ENCODE peak calls at places on chromosomes 1 and 21, in six cellular contexts. Y, C, F, B, U and Q are unnamed samples.

GRCh38 chr1:183284086-183284485 is 98.0 kb downstream of the LAMC2 start:
- DNase-seq in B (no peak), Y (no peak), C (no peak), F (no peak), U (no peak), Q (no peak)

GRCh38 chr1:45995298-45995697 is 137.1 kb downstream of the PIK3R3 start:
- DNase-seq in B (no peak), U (no peak), Y (no peak), C (no peak), F (no peak), Q (no peak)

GRCh38 chr1:56135069-56135863 is 444.1 kb downstream of the PLPP3 start:
- DNase-seq in Y (no peak), F (no peak), U (no peak), B (no peak), C (no peak), Q (no peak)

GRCh38 chr1:223364685-223365382 is 858 bp upstream of the SUSD4 start:
- DNase-seq in U (no peak), F (no peak), C (no peak), Y (peak; percentile 42), B (peak; percentile 7), Q (peak; percentile 31)

GRCh38 chr21:16792155-16792554 is 720.7 kb upstream of the CXADR start:
- DNase-seq in Y (no peak), F (no peak), B (no peak), U (no peak), C (no peak), Q (no peak)

GRCh38 chr1:243294723-243295121 is 38.9 kb downstream of the SDCCAG8 start:
- DNase-seq in C (no peak), B (no peak), F (no peak), U (no peak), Y (no peak), Q (no peak)

GRCh38 chr21:42525228-42525604 is 11.6 kb downstream of the SLC37A1 start:
- DNase-seq in U (no peak), C (no peak), Y (peak; percentile 57), B (no peak), F (no peak), Q (no peak)

GRCh38 chr21:45228171-45228641 is 59.5 kb downstream of the POFUT2 start:
- DNase-seq in Y (no peak), U (no peak), B (peak; percentile 41), F (peak; percentile 49), C (peak; percentile 82), Q (no peak)

GRCh38 chr1:152902676-152903075 is 5.7 kb upstream of the IVL start:
- DNase-seq in F (no peak), C (no peak), B (no peak), Y (no peak), U (no peak), Q (no peak)

GRCh38 chr1:205477759-205478247 is 22.0 kb upstream of the BLACAT1 start:
- DNase-seq in C (no peak), U (peak; percentile 67), Y (no peak), F (peak; percentile 84), B (peak; percentile 49), Q (no peak)

GRCh38 chr1:228308628-228309547 is 97.7 kb downstream of the TRIM11 start:
- DNase-seq in B (no peak), C (no peak), Y (no peak), F (peak; percentile 13), U (no peak), Q (peak; percentile 29)

GRCh38 chr1:105636052-105636451 is 1420.4 kb upstream of the PRMT6 start:
- DNase-seq in C (no peak), Y (no peak), U (no peak), B (no peak), F (no peak), Q (no peak)

GRCh38 chr1:214402583-214403216 is 121.7 kb downstream of the SMYD2 start:
- DNase-seq in U (no peak), Y (no peak), C (no peak), F (peak; percentile 17), B (peak; percentile 96), Q (no peak)

GRCh38 chr1:38059632-38060286 is 13.2 kb upstream of the POU3F1 start:
- DNase-seq in C (no peak), F (no peak), B (no peak), Y (no peak), U (no peak), Q (no peak)

GRCh38 chr1:17046043-17046657 is 7.7 kb downstream of the SDHB start:
- DNase-seq in U (no peak), F (peak; percentile 63), C (no peak), B (peak; percentile 82), Y (no peak), Q (peak; percentile 25)

GRCh38 chr1:67735806-67736627 is 51.0 kb downstream of the GADD45A start:
- DNase-seq in C (peak; percentile 80), F (peak; percentile 67), U (peak; percentile 78), Y (peak; percentile 83), B (peak; percentile 98), Q (no peak)

GRCh38 chr1:27650146-27650526 is 15.2 kb upstream of the FGR start:
- DNase-seq in B (no peak), U (no peak), C (no peak), F (no peak), Y (no peak), Q (no peak)

GRCh38 chr1:160726498-160727391 is 12.3 kb upstream of the SLAMF7 start:
- DNase-seq in B (peak; percentile 84), Y (peak; percentile 58), U (peak; percentile 67), C (peak; percentile 32), F (peak; percentile 86), Q (peak; percentile 73)

GRCh38 chr1:1273535-1274298 is at the start of gene UBE2J2:
- DNase-seq in Y (peak; percentile 95), B (peak; percentile 94), F (peak; percentile 93), C (peak; percentile 93), U (peak; percentile 96), Q (peak; percentile 91)
- TF ChIP-seq CTCF in Y (no peak), B (no peak), F (no peak), C (peak; percentile 42), U (no peak), Q (no peak)

DNA sequence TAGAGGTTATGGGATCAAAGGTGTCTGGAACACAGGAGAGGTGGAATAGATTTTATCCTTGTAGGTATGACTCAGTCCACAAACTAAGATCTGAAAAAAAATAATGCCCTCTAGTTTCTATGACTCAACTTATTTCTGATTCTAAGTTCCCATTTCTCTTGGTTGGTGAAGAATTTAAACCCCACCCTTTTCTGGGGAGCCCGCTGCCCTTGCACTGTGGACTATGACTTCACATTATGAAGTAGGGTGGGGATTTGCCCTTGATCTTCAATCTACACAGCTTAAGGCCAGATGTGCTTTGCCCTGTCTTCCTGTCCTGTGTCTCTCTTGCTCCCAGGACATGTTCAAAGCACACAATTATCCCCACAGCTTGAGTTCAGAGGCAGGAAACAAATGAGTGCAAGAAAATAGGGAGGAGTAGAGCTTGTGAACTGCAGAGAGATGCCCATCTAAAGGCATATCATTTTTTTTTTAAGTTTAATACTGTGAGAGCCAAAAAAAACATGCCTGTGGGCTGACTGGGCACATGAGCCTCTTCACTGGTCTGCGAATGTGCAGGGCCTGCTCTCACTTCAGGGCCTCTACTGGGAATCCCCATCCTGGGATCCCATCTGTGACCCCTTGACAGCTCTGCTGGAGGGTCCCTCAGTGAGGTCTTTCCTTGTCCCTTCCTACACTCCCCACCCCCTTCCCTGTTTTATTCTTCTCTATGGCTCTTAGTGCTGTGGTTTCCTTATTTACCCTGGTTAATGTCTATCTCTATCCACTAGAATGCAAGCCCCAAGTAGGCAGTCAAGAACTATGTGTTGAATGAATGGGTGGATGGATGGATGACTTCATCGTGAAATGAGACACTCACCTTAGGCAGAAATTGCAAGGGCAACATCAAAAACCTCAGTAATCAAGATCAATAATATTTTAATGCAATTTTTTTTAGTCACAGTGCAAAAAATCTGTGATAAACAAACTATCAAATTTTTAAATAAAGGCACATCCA is 61.5 kb downstream of the CD58 start:
- DNase-seq in Y (no peak), U (peak; percentile 52), C (no peak), B (no peak), F (peak; percentile 73), Q (no peak)
- H3K4me3 ChIP-seq in Y (no peak overlapping the region), U (no peak overlapping the region), C (no peak overlapping the region), B (no peak overlapping the region), F (no peak overlapping the region), Q (no peak overlapping the region)

GRCh38 chr1:154353460-154353904 is 28.2 kb downstream of the ATP8B2 start:
- DNase-seq in F (peak; percentile 49), U (peak; percentile 44), C (no peak), Y (no peak), B (peak; percentile 33), Q (peak; percentile 66)

GRCh38 chr1:154351363-154352068 is 26.2 kb downstream of the ATP8B2 start:
- DNase-seq in F (peak; percentile 36), U (peak; percentile 45), Y (no peak), B (no peak), C (no peak), Q (no peak)

GRCh38 chr1:154352581-154353459 is 27.5 kb downstream of the ATP8B2 start:
- DNase-seq in F (no peak), C (peak; percentile 49), Y (peak; percentile 46), U (peak; percentile 71), B (peak; percentile 56), Q (peak; percentile 73)

GRCh38 chr1:154352245-154352580 is 26.9 kb downstream of the ATP8B2 start:
- DNase-seq in F (no peak), C (no peak), B (peak; percentile 12), Y (no peak), U (no peak), Q (no peak)

DNA sequence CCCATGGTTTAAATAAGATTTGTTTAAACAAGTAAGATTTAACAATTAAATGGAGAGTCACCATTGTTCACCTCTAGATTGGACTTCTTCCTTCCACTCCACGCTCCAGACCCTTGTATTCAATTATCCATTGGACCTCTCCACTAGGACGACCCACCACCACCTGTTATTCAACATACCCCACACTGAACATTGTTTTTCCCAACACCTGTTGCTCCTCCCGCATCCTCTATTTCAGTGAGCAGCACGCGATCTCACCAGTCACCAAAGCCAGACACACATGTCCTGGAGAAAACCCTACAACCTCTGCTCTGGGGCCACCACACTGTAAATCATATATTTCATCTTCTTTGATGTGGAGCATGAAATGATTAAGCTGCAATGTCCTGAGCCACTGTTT is 28.6 kb downstream of the ATP8B2 start:
- DNase-seq in U (no peak), B (no peak), C (no peak), F (no peak), Y (no peak), Q (no peak)
- TF ChIP-seq CTCF in U (no peak), B (no peak), C (no peak), F (no peak), Y (no peak), Q (no peak)

DNA sequence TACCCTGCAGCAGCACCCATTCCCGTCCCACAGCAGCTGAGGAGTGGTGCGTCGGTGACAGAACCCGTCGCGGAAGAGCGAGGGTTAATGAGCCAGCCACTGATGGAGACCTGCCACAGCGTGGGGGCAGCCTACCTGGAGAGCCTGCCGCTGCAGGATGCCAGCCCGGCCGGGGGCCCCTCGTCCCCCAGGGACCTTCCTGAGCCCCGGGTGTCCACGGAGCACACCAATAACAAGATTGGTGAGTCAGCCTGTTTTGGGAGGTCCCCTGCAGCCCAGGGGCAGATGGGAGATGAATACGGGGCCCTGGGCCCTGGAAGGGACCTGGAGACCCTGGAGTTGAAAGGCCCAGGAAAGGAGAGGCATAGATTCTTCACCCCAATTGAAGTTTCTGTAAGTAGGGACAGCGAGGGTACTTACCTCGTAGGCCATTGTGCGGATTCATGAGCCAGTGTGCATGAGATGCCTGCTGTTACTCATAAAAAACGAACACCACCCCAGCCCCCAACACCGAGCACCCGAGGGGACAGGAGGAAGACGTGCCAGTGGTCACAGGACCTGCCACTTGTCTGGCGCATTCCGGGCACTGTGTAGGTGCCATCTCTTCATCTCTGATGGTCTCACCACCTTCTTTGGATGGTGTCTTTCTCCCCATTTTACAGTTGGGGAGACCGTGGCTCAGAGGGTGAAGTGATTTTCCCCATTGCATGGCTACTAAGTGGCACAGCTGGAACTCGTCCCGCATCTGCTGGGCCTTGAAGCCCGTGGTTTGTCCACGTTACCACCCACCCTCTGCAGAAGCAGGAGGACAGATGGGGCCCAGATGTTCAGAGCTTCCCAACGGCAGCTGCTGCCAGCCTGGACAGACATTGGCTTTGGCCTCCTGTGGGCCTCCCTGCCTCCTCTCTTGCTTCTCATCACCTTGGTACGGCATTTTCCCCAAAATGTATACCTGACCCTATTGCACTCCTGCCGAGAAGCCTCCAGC is 28.3 kb upstream of the TNFRSF1B start:
- DNase-seq in F (no peak), C (no peak), Y (no peak), B (no peak), U (no peak), Q (no peak)
- H3K4me3 ChIP-seq in F (no peak overlapping the region), C (no peak overlapping the region), Y (no peak overlapping the region), B (no peak overlapping the region), U (no peak overlapping the region), Q (no peak overlapping the region)